ENCODE peak calls at places on chromosomes 2 and 18, in five cellular contexts. W is K562, G is fibroblast of lung, N is GM23248, O is keratinocyte. H is an unnamed sample. For H4K20me1, the result is how much of the 10 kb centered on the place peaks cover.

GRCh38 chr2:42788882-42789281 is 3.5 kb downstream of the HAAO start:
- DNase-seq in W (no peak), N (no peak), O (no peak), G (no peak), H (no peak)

GRCh38 chr2:18991177-18992168 is 366.9 kb downstream of the OSR1 start:
- DNase-seq in O (peak), W (no peak), N (peak), G (peak), H (no peak)

GRCh38 chr18:12598181-12598921 is 59.6 kb downstream of the SPIRE1 start:
- DNase-seq in G (peak), W (no peak), O (no peak), N (peak), H (no peak)

GRCh38 chr2:236859896-236860295 is 225.8 kb upstream of the COPS8 start:
- DNase-seq in O (no peak), G (no peak), N (no peak), W (no peak), H (no peak)

GRCh38 chr2:186129767-186130581 is 356.1 kb upstream of the ZC3H15 start:
- DNase-seq in W (no peak), O (no peak), G (peak), N (peak), H (no peak)

GRCh38 chr2:207051345-207051959 is 112.1 kb downstream of the CPO start:
- DNase-seq in N (peak), O (no peak), G (no peak), W (no peak), H (no peak)

GRCh38 chr18:39624934-39625333 is 2059.3 kb upstream of the CELF4 start:
- DNase-seq in G (peak), N (peak), O (peak), W (no peak), H (no peak)

GRCh38 chr2:219570194-219570923 is 980 bp downstream of the OBSL1 start:
- DNase-seq in W (peak), G (peak), O (no peak), N (peak), H (no peak)

GRCh38 chr18:28855524-28855923 is 678.6 kb upstream of the CDH2 start:
- DNase-seq in G (peak), N (peak), O (no peak), W (no peak), H (no peak)

GRCh38 chr2:132503621-132504200 is 87.1 kb downstream of the GPR39 start:
- DNase-seq in W (no peak), N (peak), G (no peak), O (no peak), H (no peak)
- H3K4me3 ChIP-seq in W (no peak), N (no peak), G (no peak), O (no peak), H (no peak)

GRCh38 chr18:48745293-48745692 is 205.5 kb downstream of the SMAD7 start:
- DNase-seq in W (no peak), N (no peak), O (no peak), G (no peak), H (no peak)
- H4K20me1 ChIP-seq in W (under half), N (under half), O (under half), G (under half), H (under half)

GRCh38 chr2:217953531-217953932 is 49.3 kb downstream of the TNS1 start:
- DNase-seq in N (no peak), G (no peak), O (no peak), W (no peak), H (no peak)
- H3K4me3 ChIP-seq in N (no peak), G (no peak), O (no peak), W (no peak), H (no peak)

DNA sequence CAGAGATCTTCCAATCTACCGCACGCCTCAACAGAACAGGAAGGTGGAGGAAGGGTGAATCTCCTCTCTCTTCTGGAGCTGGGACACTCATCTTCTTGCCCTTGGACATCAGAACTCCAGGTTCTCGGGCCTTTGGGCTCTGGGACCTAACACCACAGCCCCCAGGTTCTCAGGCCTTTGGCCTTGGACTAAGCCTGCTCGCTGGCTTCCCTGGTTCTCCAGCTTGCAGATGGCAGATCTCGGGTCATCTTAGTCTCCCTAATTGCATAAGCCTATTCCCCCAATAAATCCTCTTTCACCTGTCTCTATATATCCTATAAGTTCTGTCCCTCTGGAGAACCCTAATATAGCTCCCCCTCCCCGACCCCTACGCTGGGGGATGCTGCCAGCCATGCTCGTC is 14.8 kb downstream of the HS6ST1 start:
- DNase-seq in W (no peak), N (no peak), G (no peak), O (no peak), H (no peak)
- H4K20me1 ChIP-seq in W (under half), N (under half), G (under half), O (under half), H (half or more)

GRCh38 chr2:150119860-150120259 is 367.6 kb downstream of the RND3 start:
- DNase-seq in G (no peak), W (no peak), N (no peak), O (no peak), H (no peak)
- H3K4me3 ChIP-seq in G (no peak), W (no peak), N (no peak), O (no peak), H (no peak)

GRCh38 chr2:121550669-121551068 is 20.0 kb downstream of the RNU4ATAC start:
- DNase-seq in G (no peak), O (no peak), N (no peak), W (no peak), H (no peak)

GRCh38 chr2:121558329-121558728 is 27.6 kb downstream of the RNU4ATAC start:
- DNase-seq in O (no peak), G (no peak), N (no peak), W (no peak), H (no peak)

DNA sequence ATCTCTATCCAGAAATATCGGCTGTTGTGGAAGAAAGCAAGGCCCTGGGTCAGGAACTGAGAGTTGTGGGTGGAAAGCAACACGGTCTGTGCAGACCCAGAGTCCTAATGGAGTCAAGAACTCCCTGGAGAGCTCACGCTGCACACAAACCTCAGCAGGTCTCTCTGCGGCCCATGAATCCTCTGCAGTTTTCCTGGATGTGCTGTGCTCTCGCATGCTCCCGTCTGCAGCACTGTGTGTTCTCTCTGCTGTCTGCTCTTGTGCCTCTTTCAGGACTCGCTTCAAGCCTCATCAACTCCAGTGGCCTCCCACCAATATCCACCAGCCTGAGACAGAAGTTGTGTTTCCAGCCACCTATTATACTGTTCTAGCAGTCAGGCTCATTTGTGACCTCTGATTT is 24.3 kb downstream of the RNU4ATAC start:
- DNase-seq in G (no peak), N (no peak), O (no peak), W (no peak), H (no peak)
- H4K20me1 ChIP-seq in G (under half), N (under half), O (under half), W (under half), H (under half)

GRCh38 chr2:190354003-190354690 is 10.8 kb downstream of the INPP1 start:
- DNase-seq in O (no peak), N (peak), W (peak), G (no peak), H (no peak)

GRCh38 chr2:190353537-190353899 is 10.1 kb downstream of the INPP1 start:
- DNase-seq in O (no peak), N (no peak), W (no peak), G (no peak), H (no peak)

GRCh38 chr2:190352668-190353536 is 9.5 kb downstream of the INPP1 start:
- DNase-seq in N (peak), G (no peak), W (peak), O (no peak), H (no peak)

GRCh38 chr2:190357596-190357995 is 14.2 kb downstream of the INPP1 start:
- DNase-seq in W (no peak), O (no peak), G (peak), N (no peak), H (no peak)

GRCh38 chr2:190355968-190356657 is 12.7 kb downstream of the INPP1 start:
- DNase-seq in O (no peak), G (no peak), W (no peak), N (no peak), H (no peak)
- H3K4me3 ChIP-seq in O (no peak), G (no peak), W (no peak), N (no peak), H (no peak)

DNA sequence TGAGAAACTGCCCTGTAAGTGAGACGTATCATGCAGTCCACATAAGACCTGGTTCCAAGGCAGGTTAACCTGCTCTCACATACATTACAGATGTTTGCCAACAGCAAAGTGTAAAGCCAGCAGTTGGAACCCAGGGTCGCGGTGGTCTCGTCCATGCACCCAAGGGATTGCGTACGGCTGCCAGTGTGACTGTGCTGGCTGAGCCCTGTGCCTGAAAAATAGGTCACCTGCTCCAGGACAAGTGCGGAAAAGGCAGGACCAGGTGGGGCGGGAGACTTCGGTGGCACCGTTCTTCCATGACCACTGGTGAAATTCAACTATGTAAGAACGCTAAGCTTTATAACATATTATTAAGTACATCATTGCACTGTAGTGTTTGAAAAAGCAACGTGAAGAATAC is 110.5 kb downstream of the MBP start:
- DNase-seq in O (no peak), W (no peak), G (no peak), N (no peak), H (no peak)
- H4K20me1 ChIP-seq in O (under half), W (under half), G (under half), N (under half), H (under half)